ENCODE peak calls at places on chromosome 5, in five cellular contexts. W is A549, V is GM12878, D is HepG2, C is K562. S is an unnamed sample.

GRCh38 chr5:83029912-83030311 is 47.3 kb downstream of the TMEM167A start:
- DNase-seq in C (no peak), W (no peak), D (no peak), V (no peak), S (no peak)

GRCh38 chr5:152246401-152246800 is 158.7 kb downstream of the NMUR2 start:
- DNase-seq in C (no peak), W (no peak), V (no peak), D (peak; percentile 12), S (peak; percentile 81)

GRCh38 chr5:3694819-3695218 is 99.2 kb downstream of the IRX1 start:
- DNase-seq in V (no peak), C (no peak), D (no peak), W (no peak), S (no peak)

GRCh38 chr5:136034492-136034891 is 5.7 kb downstream of the TGFBI start:
- DNase-seq in C (no peak), V (no peak), D (no peak), W (no peak), S (no peak)

GRCh38 chr5:107796797-107797196 is 126.1 kb upstream of the EFNA5 start:
- DNase-seq in W (no peak), V (no peak), C (no peak), D (no peak), S (no peak)

GRCh38 chr5:12217039-12217438 is 312.8 kb upstream of the CTNND2 start:
- DNase-seq in V (no peak), W (no peak), D (no peak), C (no peak), S (peak; percentile 82)

GRCh38 chr5:173880306-173880985 is 7.7 kb upstream of the CPEB4 start:
- DNase-seq in C (no peak), W (no peak), D (no peak), V (no peak), S (no peak)

GRCh38 chr5:33852327-33852726 is 39.5 kb downstream of the ADAMTS12 start:
- DNase-seq in W (no peak), V (no peak), D (no peak), C (no peak), S (no peak)

GRCh38 chr5:172931001-172931536 is 28.2 kb upstream of the RPL26L1 start:
- DNase-seq in W (peak; percentile 83), V (no peak), D (no peak), C (no peak), S (no peak)

GRCh38 chr5:174572591-174572990 is 151.8 kb upstream of the MSX2 start:
- DNase-seq in D (no peak), W (no peak), C (no peak), V (no peak), S (no peak)

DNA sequence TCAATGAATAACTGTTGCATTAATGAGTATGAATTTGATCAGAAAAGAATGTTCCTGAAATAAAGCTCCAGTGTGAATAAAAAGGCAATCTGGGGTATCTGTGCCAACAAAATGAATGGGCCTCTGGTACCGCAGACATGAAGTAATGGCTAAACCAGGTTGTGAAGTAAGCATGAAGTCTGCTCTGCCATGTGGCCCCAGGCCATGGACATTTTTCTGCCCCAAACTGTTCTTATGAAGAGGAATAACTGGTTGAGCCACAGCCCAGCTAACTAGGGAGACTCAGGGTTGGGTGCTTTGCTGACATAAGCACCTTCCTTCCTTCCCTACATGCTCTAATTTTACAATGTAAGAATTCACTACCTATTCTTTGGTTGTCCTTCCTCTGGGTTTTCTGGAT is 147.4 kb upstream of the LRRTM2 start:
- DNase-seq in W (no peak), D (no peak), V (no peak), C (no peak), S (no peak)
- TF ChIP-seq JUNB in W (no peak), D (no peak), V (no peak), C (no peak), S (no peak)

DNA sequence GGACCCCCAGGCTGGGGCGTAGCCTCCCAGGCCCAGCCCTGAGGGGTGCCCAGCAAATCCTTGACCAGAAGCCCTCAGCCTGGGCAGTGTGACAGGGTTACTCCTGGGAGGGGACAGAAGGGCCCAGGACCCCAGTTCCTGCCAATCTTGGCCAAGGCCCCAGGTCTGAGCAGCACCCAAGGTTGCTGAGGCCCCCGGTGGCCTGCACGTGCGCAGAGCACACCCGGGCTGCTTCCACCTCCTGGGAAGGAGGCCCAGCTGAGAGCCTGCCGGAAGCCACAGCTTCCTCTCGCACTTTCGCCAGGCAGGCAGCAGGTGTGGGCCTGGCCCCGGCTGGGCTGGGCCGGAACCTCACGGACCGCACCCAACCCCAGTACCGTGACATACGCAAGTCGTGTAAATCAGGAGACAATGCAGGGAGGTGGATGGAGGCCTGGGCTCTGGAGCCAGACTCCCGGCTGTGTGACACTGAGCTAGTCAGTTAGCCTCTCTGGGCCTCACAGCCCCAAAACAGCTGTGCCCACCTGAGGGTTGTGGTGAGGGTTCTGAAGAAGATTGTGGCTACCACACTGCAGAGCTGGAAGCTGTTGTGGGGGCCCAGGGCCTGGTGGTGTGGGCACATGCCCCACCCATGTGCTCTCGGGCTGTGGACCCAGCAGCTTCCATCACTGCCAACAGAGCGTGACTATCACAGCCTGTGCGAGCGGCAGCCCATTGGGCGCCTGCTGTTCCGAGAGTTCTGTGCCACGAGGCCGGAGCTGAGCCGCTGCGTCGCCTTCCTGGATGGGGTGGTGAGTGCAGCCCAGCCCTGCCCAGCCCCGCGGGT is 5.1 kb downstream of the GRK6 start:
- DNase-seq in C (no peak), D (no peak), V (peak; percentile 77), W (no peak), S (no peak)
- TF ChIP-seq JUNB in C (no peak), D (no peak), V (no peak), W (no peak), S (no peak)

GRCh38 chr5:78328585-78329173 is 31.7 kb upstream of the SCAMP1 start:
- DNase-seq in D (no peak), C (no peak), V (no peak), W (no peak), S (no peak)
- TF ChIP-seq JUNB in D (no peak), C (no peak), V (no peak), W (no peak), S (no peak)

GRCh38 chr5:154873791-154874331 is 15.4 kb downstream of the CNOT8 start:
- DNase-seq in D (no peak), W (no peak), V (no peak), C (no peak), S (no peak)
- TF ChIP-seq JUNB in D (no peak), W (no peak), V (no peak), C (no peak), S (no peak)

GRCh38 chr5:111653408-111653807 is 103.6 kb downstream of the NREP start:
- DNase-seq in C (no peak), D (no peak), V (no peak), W (no peak), S (no peak)

GRCh38 chr5:111656580-111656979 is 100.4 kb downstream of the NREP start:
- DNase-seq in D (no peak), C (no peak), W (no peak), V (no peak), S (no peak)

GRCh38 chr5:111649516-111649915 is 107.5 kb downstream of the NREP start:
- DNase-seq in D (no peak), C (no peak), W (no peak), V (no peak), S (no peak)

GRCh38 chr5:111655169-111655924 is 101.6 kb downstream of the NREP start:
- DNase-seq in D (peak; percentile 1), C (no peak), V (no peak), W (no peak), S (no peak)
- TF ChIP-seq JUNB in D (no peak), C (no peak), V (no peak), W (no peak), S (no peak)

GRCh38 chr5:59744531-59744992 is 149.0 kb downstream of the PDE4D start:
- DNase-seq in D (no peak), V (no peak), W (peak; percentile 33), C (no peak), S (no peak)
- TF ChIP-seq JUNB in D (no peak), V (no peak), W (no peak), C (no peak), S (no peak)

DNA sequence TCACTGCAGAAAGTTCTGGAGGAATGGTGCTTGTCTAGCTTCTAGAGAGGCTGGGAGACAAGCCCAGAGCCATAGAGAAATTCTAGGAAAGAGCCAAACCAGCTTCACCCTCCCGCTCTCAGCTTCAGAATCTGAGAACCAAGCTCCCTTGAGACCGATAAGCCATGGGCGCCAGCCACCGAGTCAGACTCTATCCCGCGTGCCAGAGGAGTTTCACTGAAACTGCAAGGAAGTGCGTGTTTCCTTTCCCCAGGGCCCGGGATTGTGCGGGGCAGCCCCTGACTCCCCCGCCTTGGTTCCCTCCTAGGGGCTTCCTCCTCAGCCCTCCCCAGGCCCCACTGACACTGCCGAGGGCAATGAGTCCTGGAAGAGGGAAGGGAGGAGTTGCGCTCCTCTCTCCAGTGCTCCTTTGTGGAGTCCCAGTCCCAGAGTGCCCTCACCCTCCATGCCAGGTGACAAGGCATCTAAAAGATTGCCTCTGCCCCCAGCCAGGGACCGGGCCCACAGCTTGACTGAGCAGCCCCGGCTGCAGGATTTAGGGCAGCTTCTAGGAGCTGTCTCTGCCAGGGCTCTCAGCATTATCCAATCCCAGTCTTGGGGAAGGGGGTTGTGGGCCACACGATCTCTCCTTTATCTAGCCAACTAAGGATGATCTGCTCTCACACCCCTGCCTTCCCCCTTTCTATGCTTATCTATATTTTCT is 18.4 kb upstream of the TCF7 start:
- DNase-seq in W (no peak), D (no peak), V (no peak), C (no peak), S (no peak)
- TF ChIP-seq JUNB in W (no peak), D (no peak), V (no peak), C (no peak), S (no peak)

GRCh38 chr5:122190156-122190555 is 60.8 kb downstream of the ZNF474 start:
- DNase-seq in D (no peak), C (no peak), V (no peak), W (no peak), S (no peak)

GRCh38 chr5:122187426-122187825 is 58.1 kb downstream of the ZNF474 start:
- DNase-seq in W (no peak), D (no peak), V (no peak), C (no peak), S (no peak)

GRCh38 chr5:122195784-122196394 is 66.5 kb downstream of the ZNF474 start:
- DNase-seq in V (no peak), D (peak; percentile 11), C (peak; percentile 20), W (peak; percentile 19), S (peak; percentile 82)

GRCh38 chr5:122192477-122192876 is 63.1 kb downstream of the ZNF474 start:
- DNase-seq in C (no peak), D (no peak), W (no peak), V (no peak), S (no peak)

DNA sequence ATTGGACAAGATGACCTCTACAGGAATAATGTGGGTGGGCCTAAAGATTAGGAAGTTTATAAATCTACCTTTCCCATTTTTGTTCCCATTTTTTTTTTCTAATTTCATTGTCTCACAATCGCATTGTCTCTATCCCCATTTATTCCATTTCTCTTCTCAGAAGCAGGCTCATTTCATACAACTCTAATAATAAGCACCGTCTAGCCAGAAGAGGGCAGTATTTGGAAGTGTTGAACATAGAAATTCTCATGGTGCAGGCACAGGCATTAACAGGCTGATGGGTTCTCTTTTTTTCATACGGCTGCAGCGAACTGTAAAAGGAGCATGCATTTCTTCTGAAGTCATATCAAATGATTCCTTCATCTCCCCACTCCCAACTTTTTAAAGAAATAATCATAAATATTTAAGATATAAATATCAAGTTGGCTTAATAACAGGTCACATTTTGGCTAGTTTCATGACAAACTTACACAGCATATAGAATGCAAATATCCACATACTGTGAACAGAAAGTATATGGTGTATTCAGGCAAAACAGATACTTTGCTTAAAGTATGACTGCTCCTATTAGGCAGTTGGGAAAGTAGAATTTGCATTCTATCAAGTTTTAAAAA is 63.6 kb downstream of the ZNF474 start:
- DNase-seq in V (peak; percentile 11), C (peak; percentile 42), D (peak; percentile 44), W (peak; percentile 34), S (peak; percentile 81)
- TF ChIP-seq JUNB in V (no peak), C (no peak), D (no peak), W (no peak), S (no peak)

GRCh38 chr5:92222449-92222848 is 839.3 kb upstream of the ARRDC3 start:
- DNase-seq in D (no peak), C (no peak), V (no peak), W (no peak), S (peak; percentile 45)
- TF ChIP-seq JUNB in D (no peak), C (no peak), V (no peak), W (no peak), S (no peak)

S was measured in GM23338.